ENCODE peak calls at places on chromosomes 12 and 14, in eight cellular contexts. O is GM23248, V is left ventricle myocardium inferior, X is neural progenitor cell, P is transverse colon, B is adipocyte, C is mammary epithelial cell, J is brain microvascular endothelial cell. U is an unnamed sample. For H3K27me3, the result is how much of the 10 kb centered on the place peaks cover.

GRCh38 chr14:105271224-105271890 is 23.0 kb downstream of the BTBD6 start:
- DNase-seq in O (no peak), V (no peak), X (no peak), P (no peak), B (no peak), C (no peak), J (no peak), U (no peak)

GRCh38 chr14:31025335-31026075 is at the start of gene AP4S1:
- DNase-seq in O (peak), V (peak), X (peak), P (peak), B (peak), C (peak), J (no peak), U (peak)

GRCh38 chr12:29152223-29152868 is 3.3 kb downstream of the FAR2 start:
- DNase-seq in O (no peak), V (no peak), X (no peak), P (no peak), B (no peak), C (no peak), J (no peak), U (no peak)

GRCh38 chr14:89258728-89259273 is 158.2 kb downstream of the FOXN3 start:
- DNase-seq in O (no peak), V (no peak), X (no peak), P (no peak), B (no peak), C (no peak), J (no peak), U (no peak)

GRCh38 chr12:104859144-104859543 is 98.9 kb downstream of the SLC41A2 start:
- DNase-seq in O (peak), V (no peak), X (no peak), P (no peak), B (no peak), C (peak), J (no peak), U (no peak)

GRCh38 chr14:55893695-55894094 is 224.5 kb upstream of the PELI2 start:
- DNase-seq in O (peak), V (no peak), X (no peak), P (no peak), B (no peak), C (no peak), J (no peak), U (no peak)

GRCh38 chr14:92712654-92713051 is 35.8 kb downstream of the LGMN start:
- DNase-seq in O (no peak), V (no peak), X (no peak), P (no peak), B (no peak), C (no peak), J (no peak), U (no peak)

GRCh38 chr14:26286806-26287205 is 311.0 kb downstream of the NOVA1 start:
- DNase-seq in O (peak), V (no peak), X (no peak), P (no peak), B (peak), C (no peak), J (no peak), U (no peak)

GRCh38 chr12:50637870-50638481 is 125.9 kb upstream of the ATF1 start:
- DNase-seq in O (peak), V (no peak), X (peak), P (no peak), B (peak), C (peak), J (peak), U (peak)

GRCh38 chr12:15819644-15820437 is 30.7 kb upstream of the EPS8 start:
- DNase-seq in O (no peak), V (no peak), X (no peak), P (no peak), B (no peak), C (no peak), J (no peak), U (no peak)

GRCh38 chr14:71463807-71464206 is 468.4 kb upstream of the RGS6 start:
- DNase-seq in O (no peak), V (no peak), X (no peak), P (no peak), B (no peak), C (no peak), J (no peak), U (no peak)

DNA sequence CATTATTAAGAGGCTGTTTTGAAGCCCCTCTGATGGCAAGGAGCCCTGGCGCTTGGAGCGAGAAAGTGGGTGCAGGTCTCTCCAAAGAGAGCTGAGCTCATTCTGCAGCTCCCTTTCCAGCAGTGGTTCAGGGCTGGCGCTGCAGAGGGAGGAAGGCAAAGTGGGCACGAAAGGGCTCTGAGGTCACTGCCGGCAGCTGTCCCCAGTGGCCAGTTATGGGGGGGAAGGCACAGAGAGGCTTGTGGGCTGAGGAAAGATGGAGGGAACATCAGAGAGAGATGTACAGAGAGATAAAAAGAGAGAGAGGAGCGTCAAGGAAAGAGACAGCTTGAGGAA is 75.2 kb upstream of the TBX5 start:
- DNase-seq in O (peak), V (no peak), X (peak), P (no peak), B (no peak), C (no peak), J (no peak), U (peak)
- H3K27me3 ChIP-seq in O (under half), V (half or more), X (half or more), P (half or more), B (half or more), C (under half), J (under half), U (half or more)

DNA sequence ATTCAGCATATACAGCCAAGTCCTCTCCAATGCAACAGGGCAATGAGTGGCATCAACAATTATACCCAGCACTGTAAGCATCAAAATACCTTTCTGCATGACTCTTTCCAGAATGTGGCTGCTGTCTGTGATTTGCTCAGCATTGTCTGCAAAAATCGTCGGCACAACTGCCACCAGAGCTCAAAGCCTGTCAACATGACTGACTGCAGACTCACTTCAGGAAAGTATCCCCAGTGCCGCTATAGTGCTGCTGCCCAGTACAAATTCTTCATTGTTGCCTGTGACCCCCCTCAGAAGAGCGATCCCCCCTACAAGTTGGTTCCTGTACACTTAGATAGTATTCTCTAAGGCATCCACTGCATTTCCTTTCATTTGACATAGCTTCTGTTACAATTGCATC is 737 bp downstream of the RNASE6 start:
- DNase-seq in O (no peak), V (no peak), X (no peak), P (no peak), B (no peak), C (no peak), J (no peak), U (no peak)
- H3K4me3 ChIP-seq in O (no peak), V (peak), X (no peak), P (no peak), B (no peak), C (no peak), J (no peak), U (no peak)

DNA sequence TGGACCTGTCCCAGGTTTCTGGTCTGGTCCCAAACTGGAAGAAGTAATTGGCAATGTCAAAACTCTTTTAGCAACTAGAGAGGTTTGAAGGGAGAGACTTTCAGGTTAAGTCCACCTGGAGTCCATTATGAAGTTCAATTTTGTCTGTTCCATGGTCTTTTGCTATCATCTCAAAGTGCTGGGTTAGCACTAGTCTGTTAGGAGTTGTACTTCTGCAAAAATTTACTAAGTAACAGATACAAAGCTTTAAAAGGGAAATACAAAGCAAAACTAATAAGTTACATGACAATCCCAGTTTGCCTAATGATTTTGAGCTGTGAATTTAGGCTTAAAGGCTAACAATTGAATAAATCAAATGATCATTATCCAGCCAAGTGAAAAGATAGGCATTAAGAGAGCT is 643.9 kb downstream of the C12orf50 start:
- DNase-seq in O (no peak), V (no peak), X (no peak), P (no peak), B (no peak), C (no peak), J (no peak), U (no peak)
- H3K27me3 ChIP-seq in O (under half), V (under half), X (under half), P (under half), B (under half), C (under half), J (under half), U (under half)

DNA sequence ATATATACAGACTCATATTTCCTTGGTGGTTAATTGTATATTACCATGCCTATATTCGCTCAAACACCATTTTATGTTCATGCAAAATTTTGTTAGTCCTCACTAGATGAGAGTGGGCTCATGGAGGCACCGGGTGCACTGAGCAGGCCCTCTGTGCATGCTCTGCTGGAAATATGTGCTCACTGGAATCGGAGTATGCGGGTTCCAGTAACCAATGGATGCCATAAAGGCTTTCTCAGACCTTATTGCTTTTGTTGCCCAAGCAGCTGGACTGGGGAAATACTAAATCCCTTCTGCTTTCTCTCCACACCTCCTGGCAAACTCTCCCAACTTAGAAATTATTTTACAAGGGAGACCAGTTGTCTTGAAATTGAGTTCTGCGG is 7.7 kb upstream of the HOXC6 start:
- DNase-seq in O (peak), V (no peak), X (no peak), P (no peak), B (no peak), C (no peak), J (no peak), U (no peak)
- H3K4me3 ChIP-seq in O (peak), V (peak), X (no peak), P (no peak), B (peak), C (no peak), J (no peak), U (no peak)

U was measured in H7.